ENCODE peak calls at places on chromosomes 3 and 15, in ten cellular contexts. One of them, this sample, is unnamed.

GRCh38 chr3:37974121-37974927 is 16.3 kb upstream of the VILL start:
- DNase-seq in ELF-1: peak; percentile 71
- DNase-seq in pancreas: peak; percentile 77
- DNase-seq in mesenchymal stem cell: peak; percentile 63
- DNase-seq in HAP-1: peak; percentile 75
- DNase-seq in left cardiac atrium: peak; percentile 63
- DNase-seq in upper lobe of left lung: peak; percentile 74
- DNase-seq in SK-MEL-5: peak; percentile 87
- DNase-seq in activated CD4-positive, alpha-beta T cell treated with anti-CD3 and anti-CD28 coated beads for 48 hours: peak; percentile 74
- DNase-seq in Ammon's horn: peak; percentile 87
- DNase-seq in this sample: peak; percentile 86

GRCh38 chr15:91894606-91895005 is 41.1 kb downstream of the SLCO3A1 start:
- DNase-seq in mesenchymal stem cell: no peak
- DNase-seq in SK-MEL-5: no peak
- DNase-seq in pancreas: no peak
- DNase-seq in left cardiac atrium: no peak
- DNase-seq in activated CD4-positive, alpha-beta T cell treated with anti-CD3 and anti-CD28 coated beads for 48 hours: no peak
- DNase-seq in ELF-1: no peak
- DNase-seq in HAP-1: no peak
- DNase-seq in upper lobe of left lung: no peak
- DNase-seq in Ammon's horn: no peak
- DNase-seq in this sample: no peak

GRCh38 chr3:7876741-7877297 is 624.8 kb upstream of the LMCD1 start:
- DNase-seq in SK-MEL-5: no peak
- DNase-seq in upper lobe of left lung: no peak
- DNase-seq in Ammon's horn: no peak
- DNase-seq in activated CD4-positive, alpha-beta T cell treated with anti-CD3 and anti-CD28 coated beads for 48 hours: peak; percentile 44
- DNase-seq in mesenchymal stem cell: no peak
- DNase-seq in left cardiac atrium: no peak
- DNase-seq in ELF-1: no peak
- DNase-seq in pancreas: no peak
- DNase-seq in HAP-1: no peak
- DNase-seq in this sample: peak; percentile 49

GRCh38 chr3:184718431-184718830 is 6.6 kb upstream of the MAGEF1 start:
- DNase-seq in SK-MEL-5: no peak
- DNase-seq in HAP-1: no peak
- DNase-seq in ELF-1: no peak
- DNase-seq in upper lobe of left lung: no peak
- DNase-seq in pancreas: no peak
- DNase-seq in mesenchymal stem cell: no peak
- DNase-seq in Ammon's horn: no peak
- DNase-seq in activated CD4-positive, alpha-beta T cell treated with anti-CD3 and anti-CD28 coated beads for 48 hours: no peak
- DNase-seq in left cardiac atrium: no peak
- DNase-seq in this sample: no peak

GRCh38 chr3:6785726-6786125 is 75.2 kb upstream of the GRM7 start:
- DNase-seq in HAP-1: no peak
- DNase-seq in Ammon's horn: peak; percentile 51
- DNase-seq in activated CD4-positive, alpha-beta T cell treated with anti-CD3 and anti-CD28 coated beads for 48 hours: no peak
- DNase-seq in mesenchymal stem cell: no peak
- DNase-seq in upper lobe of left lung: no peak
- DNase-seq in ELF-1: no peak
- DNase-seq in pancreas: no peak
- DNase-seq in SK-MEL-5: no peak
- DNase-seq in left cardiac atrium: no peak
- DNase-seq in this sample: no peak

GRCh38 chr15:25971053-25971452 is 107.9 kb upstream of the ATP10A start:
- DNase-seq in left cardiac atrium: no peak
- DNase-seq in upper lobe of left lung: no peak
- DNase-seq in mesenchymal stem cell: no peak
- DNase-seq in Ammon's horn: no peak
- DNase-seq in ELF-1: no peak
- DNase-seq in activated CD4-positive, alpha-beta T cell treated with anti-CD3 and anti-CD28 coated beads for 48 hours: no peak
- DNase-seq in SK-MEL-5: no peak
- DNase-seq in HAP-1: no peak
- DNase-seq in pancreas: no peak
- DNase-seq in this sample: no peak

GRCh38 chr3:25007974-25008658 is 419.9 kb upstream of the RARB start:
- DNase-seq in ELF-1: no peak
- DNase-seq in mesenchymal stem cell: peak; percentile 35
- DNase-seq in upper lobe of left lung: peak; percentile 21
- DNase-seq in pancreas: no peak
- DNase-seq in activated CD4-positive, alpha-beta T cell treated with anti-CD3 and anti-CD28 coated beads for 48 hours: no peak
- DNase-seq in Ammon's horn: no peak
- DNase-seq in SK-MEL-5: no peak
- DNase-seq in left cardiac atrium: no peak
- DNase-seq in HAP-1: no peak
- DNase-seq in this sample: no peak

GRCh38 chr3:38334656-38335055 is 11.9 kb upstream of the XYLB start:
- DNase-seq in SK-MEL-5: no peak
- DNase-seq in pancreas: no peak
- DNase-seq in upper lobe of left lung: no peak
- DNase-seq in mesenchymal stem cell: no peak
- DNase-seq in HAP-1: no peak
- DNase-seq in ELF-1: no peak
- DNase-seq in activated CD4-positive, alpha-beta T cell treated with anti-CD3 and anti-CD28 coated beads for 48 hours: no peak
- DNase-seq in left cardiac atrium: no peak
- DNase-seq in Ammon's horn: no peak
- DNase-seq in this sample: no peak

GRCh38 chr15:42457445-42458442 is 33.2 kb downstream of the ZNF106 start:
- DNase-seq in activated CD4-positive, alpha-beta T cell treated with anti-CD3 and anti-CD28 coated beads for 48 hours: no peak
- DNase-seq in left cardiac atrium: peak; percentile 77
- DNase-seq in SK-MEL-5: peak; percentile 96
- DNase-seq in pancreas: peak; percentile 54
- DNase-seq in Ammon's horn: peak; percentile 61
- DNase-seq in HAP-1: no peak
- DNase-seq in ELF-1: peak; percentile 92
- DNase-seq in upper lobe of left lung: peak; percentile 73
- DNase-seq in mesenchymal stem cell: peak; percentile 95
- DNase-seq in this sample: peak; percentile 70

GRCh38 chr3:72193768-72194463 is 409.0 kb upstream of the PROK2 start:
- DNase-seq in SK-MEL-5: no peak
- DNase-seq in pancreas: no peak
- DNase-seq in Ammon's horn: no peak
- DNase-seq in activated CD4-positive, alpha-beta T cell treated with anti-CD3 and anti-CD28 coated beads for 48 hours: no peak
- DNase-seq in left cardiac atrium: no peak
- DNase-seq in ELF-1: peak; percentile 69
- DNase-seq in mesenchymal stem cell: no peak
- DNase-seq in HAP-1: no peak
- DNase-seq in upper lobe of left lung: no peak
- DNase-seq in this sample: no peak

GRCh38 chr15:67916565-67916964 is 76.7 kb upstream of the RNU6-1 start:
- DNase-seq in activated CD4-positive, alpha-beta T cell treated with anti-CD3 and anti-CD28 coated beads for 48 hours: no peak
- DNase-seq in left cardiac atrium: no peak
- DNase-seq in SK-MEL-5: no peak
- DNase-seq in pancreas: no peak
- DNase-seq in Ammon's horn: no peak
- DNase-seq in HAP-1: no peak
- DNase-seq in upper lobe of left lung: no peak
- DNase-seq in mesenchymal stem cell: no peak
- DNase-seq in ELF-1: no peak
- DNase-seq in this sample: no peak

GRCh38 chr15:44782516-44782915 is 46.2 kb downstream of the TRIM69 start:
- DNase-seq in left cardiac atrium: no peak
- DNase-seq in mesenchymal stem cell: no peak
- DNase-seq in Ammon's horn: no peak
- DNase-seq in SK-MEL-5: no peak
- DNase-seq in pancreas: no peak
- DNase-seq in upper lobe of left lung: no peak
- DNase-seq in HAP-1: no peak
- DNase-seq in activated CD4-positive, alpha-beta T cell treated with anti-CD3 and anti-CD28 coated beads for 48 hours: no peak
- DNase-seq in ELF-1: no peak
- DNase-seq in this sample: no peak

GRCh38 chr3:153927107-153927506 is 194.1 kb upstream of the ARHGEF26 start:
- DNase-seq in pancreas: no peak
- DNase-seq in left cardiac atrium: no peak
- DNase-seq in activated CD4-positive, alpha-beta T cell treated with anti-CD3 and anti-CD28 coated beads for 48 hours: no peak
- DNase-seq in upper lobe of left lung: no peak
- DNase-seq in SK-MEL-5: peak; percentile 81
- DNase-seq in HAP-1: no peak
- DNase-seq in ELF-1: no peak
- DNase-seq in Ammon's horn: peak; percentile 8
- DNase-seq in mesenchymal stem cell: peak; percentile 9
- DNase-seq in this sample: peak; percentile 67